ENCODE peak calls at places on chromosomes 12 and 14, in five cellular contexts. R is fibroblast of mammary gland, F is Panc1, S is heart right ventricle, Z is mammary epithelial cell. T is an unnamed sample.

GRCh38 chr12:57127101-57127709 is 1.1 kb upstream of the LRP1 start:
- DNase-seq in R (no peak), Z (peak), S (peak), F (no peak), T (no peak)

GRCh38 chr12:73950506-73950905 is 587.1 kb upstream of the ATXN7L3B start:
- DNase-seq in S (no peak), R (no peak), Z (no peak), F (no peak), T (no peak)

GRCh38 chr14:101589486-101590015 is 28.3 kb downstream of the DIO3 start:
- DNase-seq in Z (no peak), S (no peak), R (no peak), F (no peak), T (no peak)

GRCh38 chr14:96156804-96157760 is 47.6 kb upstream of the BDKRB2 start:
- DNase-seq in S (no peak), F (no peak), Z (no peak), R (no peak), T (no peak)

GRCh38 chr14:78023112-78023511 is 147.1 kb upstream of the NRXN3 start:
- DNase-seq in S (no peak), F (no peak), R (no peak), Z (no peak), T (no peak)

GRCh38 chr12:64560395-64561301 is 49.6 kb upstream of the RASSF3 start:
- DNase-seq in R (peak), Z (peak), S (no peak), F (peak), T (no peak)

GRCh38 chr14:82414853-82415539 is 881.3 kb upstream of the SEL1L start:
- DNase-seq in R (no peak), Z (no peak), S (no peak), F (no peak), T (no peak)

GRCh38 chr14:22561661-22562579 is 27.1 kb downstream of the DAD1 start:
- DNase-seq in S (no peak), F (no peak), Z (no peak), R (no peak), T (no peak)

GRCh38 chr12:19110541-19110940 is 19.0 kb upstream of the PLEKHA5 start:
- DNase-seq in F (no peak), R (no peak), S (no peak), Z (no peak), T (no peak)

GRCh38 chr14:63214417-63215196 is 10.4 kb downstream of the RHOJ start:
- DNase-seq in R (no peak), S (no peak), Z (no peak), F (no peak), T (no peak)

GRCh38 chr12:31687101-31687527 is 27.6 kb downstream of the ETFBKMT start:
- DNase-seq in Z (no peak), F (no peak), R (no peak), S (no peak), T (peak)

GRCh38 chr14:37968664-37969225 is 239.0 kb upstream of the SSTR1 start:
- DNase-seq in R (no peak), S (no peak), Z (no peak), F (no peak), T (no peak)
- H3K4me3 ChIP-seq in R (no peak), S (no peak), Z (no peak), F (no peak), T (no peak)

GRCh38 chr12:106288510-106289195 is 13.9 kb upstream of the TCP11L2 start:
- DNase-seq in Z (peak), F (no peak), R (peak), S (no peak), T (no peak)

GRCh38 chr12:106289196-106289681 is 13.3 kb upstream of the TCP11L2 start:
- DNase-seq in R (no peak), S (no peak), Z (no peak), F (no peak), T (no peak)

GRCh38 chr12:106285993-106286392 is 16.5 kb upstream of the TCP11L2 start:
- DNase-seq in R (no peak), Z (no peak), F (no peak), S (no peak), T (no peak)

GRCh38 chr12:106287364-106287763 is 15.2 kb upstream of the TCP11L2 start:
- DNase-seq in S (no peak), Z (peak), R (no peak), F (no peak), T (no peak)

DNA sequence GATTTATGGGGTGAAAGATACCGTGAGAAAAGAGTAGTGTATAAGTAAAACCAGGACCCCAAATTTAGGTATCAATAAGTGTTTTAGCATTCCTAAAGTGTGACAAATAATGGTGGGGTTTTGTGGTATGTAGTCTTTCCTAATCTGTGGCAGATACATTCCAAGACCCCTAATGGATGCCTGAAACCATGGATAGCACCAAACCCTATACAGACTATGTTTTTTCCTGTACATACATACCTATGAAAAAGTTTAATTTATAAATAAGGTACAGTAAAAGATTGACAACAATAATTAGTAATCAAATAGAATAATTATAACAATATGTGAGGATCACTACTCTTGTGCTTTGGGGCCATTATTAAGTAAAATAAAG is 14.4 kb upstream of the TCP11L2 start:
- DNase-seq in S (no peak), R (no peak), F (no peak), Z (no peak), T (no peak)
- TF ChIP-seq CTCF in S (no peak), R (no peak), F (no peak), Z (no peak), T (no peak)

GRCh38 chr14:68783408-68784297 is 9.2 kb downstream of the ZFP36L1 start:
- DNase-seq in F (no peak), Z (no peak), S (no peak), R (no peak), T (no peak)
- H3K4me3 ChIP-seq in F (no peak), Z (no peak), S (no peak), R (no peak), T (no peak)

GRCh38 chr12:52950553-52950952 is 1.6 kb downstream of the KRT18 start:
- DNase-seq in F (no peak), S (no peak), Z (no peak), R (no peak), T (no peak)

GRCh38 chr12:52951640-52952039 is 2.7 kb downstream of the KRT18 start:
- DNase-seq in R (no peak), Z (no peak), S (no peak), F (no peak), T (no peak)

GRCh38 chr12:52953181-52953841 is 4.4 kb downstream of the KRT18 start:
- DNase-seq in R (no peak), S (no peak), Z (no peak), F (no peak), T (no peak)

GRCh38 chr12:52951126-52951525 is 2.2 kb downstream of the KRT18 start:
- DNase-seq in S (no peak), R (no peak), F (no peak), Z (no peak), T (no peak)

GRCh38 chr12:52952082-52952801 is 3.3 kb downstream of the KRT18 start:
- DNase-seq in Z (no peak), F (no peak), S (peak), R (no peak), T (no peak)
- TF ChIP-seq CTCF in Z (no peak), F (no peak), S (no peak), R (no peak), T (peak)